ENCODE peak calls at places on chromosomes 4 and X, in six cellular contexts. One of them, this sample, is unnamed.

GRCh38 chrX:96081891-96082290 is 602.8 kb upstream of the DIAPH2 start:
- DNase-seq in tibial artery: no peak
- DNase-seq in right lobe of liver: no peak
- DNase-seq in activated T-cell treated with anti-CD3 and anti-CD28 coated beads, Interleukin-2, amount 50 U/mL, for 4 hours: no peak
- DNase-seq in germinal center: no peak
- DNase-seq in NCI-H748 treated with DMSO at 0.1 percent for 48 hours: no peak
- DNase-seq in this sample: no peak

GRCh38 chr4:10697071-10697470 is 12.5 kb upstream of the CLNK start:
- DNase-seq in NCI-H748 treated with DMSO at 0.1 percent for 48 hours: peak; percentile 79
- DNase-seq in tibial artery: no peak
- DNase-seq in germinal center: no peak
- DNase-seq in right lobe of liver: no peak
- DNase-seq in activated T-cell treated with anti-CD3 and anti-CD28 coated beads, Interleukin-2, amount 50 U/mL, for 4 hours: no peak
- DNase-seq in this sample: peak; percentile 69

GRCh38 chr4:154328030-154328429 is 163.6 kb downstream of the DCHS2 start:
- DNase-seq in right lobe of liver: no peak
- DNase-seq in tibial artery: no peak
- DNase-seq in activated T-cell treated with anti-CD3 and anti-CD28 coated beads, Interleukin-2, amount 50 U/mL, for 4 hours: no peak
- DNase-seq in NCI-H748 treated with DMSO at 0.1 percent for 48 hours: no peak
- DNase-seq in germinal center: no peak
- DNase-seq in this sample: no peak

GRCh38 chr4:47598896-47599295 is 113.8 kb downstream of the ATP10D start:
- DNase-seq in right lobe of liver: no peak
- DNase-seq in NCI-H748 treated with DMSO at 0.1 percent for 48 hours: no peak
- DNase-seq in activated T-cell treated with anti-CD3 and anti-CD28 coated beads, Interleukin-2, amount 50 U/mL, for 4 hours: no peak
- DNase-seq in tibial artery: no peak
- DNase-seq in germinal center: no peak
- DNase-seq in this sample: no peak

GRCh38 chrX:71183341-71183740 is 38.7 kb downstream of the NLGN3 start:
- DNase-seq in germinal center: no peak
- DNase-seq in tibial artery: no peak
- DNase-seq in activated T-cell treated with anti-CD3 and anti-CD28 coated beads, Interleukin-2, amount 50 U/mL, for 4 hours: no peak
- DNase-seq in NCI-H748 treated with DMSO at 0.1 percent for 48 hours: no peak
- DNase-seq in right lobe of liver: no peak
- DNase-seq in this sample: no peak

GRCh38 chrX:71941771-71942170 is 31.1 kb downstream of the NHSL2 start:
- DNase-seq in germinal center: no peak
- DNase-seq in activated T-cell treated with anti-CD3 and anti-CD28 coated beads, Interleukin-2, amount 50 U/mL, for 4 hours: no peak
- DNase-seq in tibial artery: no peak
- DNase-seq in NCI-H748 treated with DMSO at 0.1 percent for 48 hours: no peak
- DNase-seq in right lobe of liver: no peak
- DNase-seq in this sample: no peak

GRCh38 chrX:118455013-118455412 is 40.6 kb upstream of the DOCK11 start:
- DNase-seq in tibial artery: no peak
- DNase-seq in activated T-cell treated with anti-CD3 and anti-CD28 coated beads, Interleukin-2, amount 50 U/mL, for 4 hours: no peak
- DNase-seq in germinal center: no peak
- DNase-seq in NCI-H748 treated with DMSO at 0.1 percent for 48 hours: no peak
- DNase-seq in right lobe of liver: no peak
- DNase-seq in this sample: no peak

GRCh38 chrX:29926056-29926455 is 289.3 kb upstream of the MAGEB2 start:
- DNase-seq in NCI-H748 treated with DMSO at 0.1 percent for 48 hours: no peak
- DNase-seq in right lobe of liver: no peak
- DNase-seq in tibial artery: no peak
- DNase-seq in activated T-cell treated with anti-CD3 and anti-CD28 coated beads, Interleukin-2, amount 50 U/mL, for 4 hours: no peak
- DNase-seq in germinal center: no peak
- DNase-seq in this sample: no peak

GRCh38 chrX:79081895-79082512 is 62.5 kb upstream of the GPR174 start:
- DNase-seq in activated T-cell treated with anti-CD3 and anti-CD28 coated beads, Interleukin-2, amount 50 U/mL, for 4 hours: peak; percentile 12
- DNase-seq in NCI-H748 treated with DMSO at 0.1 percent for 48 hours: peak; percentile 39
- DNase-seq in germinal center: peak; percentile 12
- DNase-seq in right lobe of liver: no peak
- DNase-seq in tibial artery: no peak
- DNase-seq in this sample: peak; percentile 6

GRCh38 chrX:107674480-107675364 is 46.4 kb downstream of the PRPS1 start:
- DNase-seq in NCI-H748 treated with DMSO at 0.1 percent for 48 hours: no peak
- DNase-seq in right lobe of liver: no peak
- DNase-seq in tibial artery: peak; percentile 88
- DNase-seq in activated T-cell treated with anti-CD3 and anti-CD28 coated beads, Interleukin-2, amount 50 U/mL, for 4 hours: no peak
- DNase-seq in germinal center: peak; percentile 14
- DNase-seq in this sample: no peak

GRCh38 chr4:109750652-109751244 is 20.9 kb upstream of the PLA2G12A start:
- DNase-seq in right lobe of liver: no peak
- DNase-seq in germinal center: no peak
- DNase-seq in activated T-cell treated with anti-CD3 and anti-CD28 coated beads, Interleukin-2, amount 50 U/mL, for 4 hours: no peak
- DNase-seq in tibial artery: no peak
- DNase-seq in NCI-H748 treated with DMSO at 0.1 percent for 48 hours: no peak
- DNase-seq in this sample: no peak

GRCh38 chrX:50635162-50635561 is 164.5 kb upstream of the DGKK start:
- DNase-seq in tibial artery: no peak
- DNase-seq in right lobe of liver: no peak
- DNase-seq in NCI-H748 treated with DMSO at 0.1 percent for 48 hours: no peak
- DNase-seq in germinal center: no peak
- DNase-seq in activated T-cell treated with anti-CD3 and anti-CD28 coated beads, Interleukin-2, amount 50 U/mL, for 4 hours: no peak
- DNase-seq in this sample: no peak

GRCh38 chr4:101259876-101260275 is 87.5 kb downstream of the PPP3CA start:
- DNase-seq in tibial artery: no peak
- DNase-seq in germinal center: no peak
- DNase-seq in right lobe of liver: no peak
- DNase-seq in NCI-H748 treated with DMSO at 0.1 percent for 48 hours: no peak
- DNase-seq in activated T-cell treated with anti-CD3 and anti-CD28 coated beads, Interleukin-2, amount 50 U/mL, for 4 hours: no peak
- DNase-seq in this sample: no peak

GRCh38 chrX:115639481-115639880 is 78.5 kb downstream of the PLS3 start:
- DNase-seq in NCI-H748 treated with DMSO at 0.1 percent for 48 hours: no peak
- DNase-seq in activated T-cell treated with anti-CD3 and anti-CD28 coated beads, Interleukin-2, amount 50 U/mL, for 4 hours: no peak
- DNase-seq in right lobe of liver: no peak
- DNase-seq in germinal center: no peak
- DNase-seq in tibial artery: no peak
- DNase-seq in this sample: no peak

GRCh38 chrX:10329984-10330383 is 173.2 kb downstream of the CLCN4 start:
- DNase-seq in activated T-cell treated with anti-CD3 and anti-CD28 coated beads, Interleukin-2, amount 50 U/mL, for 4 hours: no peak
- DNase-seq in NCI-H748 treated with DMSO at 0.1 percent for 48 hours: no peak
- DNase-seq in tibial artery: no peak
- DNase-seq in right lobe of liver: no peak
- DNase-seq in germinal center: no peak
- DNase-seq in this sample: no peak

GRCh38 chr4:48958582-48958981 is 27.5 kb upstream of the CWH43 start:
- DNase-seq in activated T-cell treated with anti-CD3 and anti-CD28 coated beads, Interleukin-2, amount 50 U/mL, for 4 hours: no peak
- DNase-seq in NCI-H748 treated with DMSO at 0.1 percent for 48 hours: no peak
- DNase-seq in germinal center: no peak
- DNase-seq in tibial artery: no peak
- DNase-seq in right lobe of liver: no peak
- DNase-seq in this sample: no peak

GRCh38 chrX:40709395-40709794 is 25.9 kb downstream of the MED14 start:
- DNase-seq in right lobe of liver: no peak
- DNase-seq in tibial artery: no peak
- DNase-seq in germinal center: no peak
- DNase-seq in activated T-cell treated with anti-CD3 and anti-CD28 coated beads, Interleukin-2, amount 50 U/mL, for 4 hours: no peak
- DNase-seq in NCI-H748 treated with DMSO at 0.1 percent for 48 hours: no peak
- DNase-seq in this sample: no peak

GRCh38 chrX:70042399-70043371 is 7.1 kb downstream of the AWAT2 start:
- DNase-seq in activated T-cell treated with anti-CD3 and anti-CD28 coated beads, Interleukin-2, amount 50 U/mL, for 4 hours: no peak
- DNase-seq in NCI-H748 treated with DMSO at 0.1 percent for 48 hours: no peak
- DNase-seq in germinal center: no peak
- DNase-seq in right lobe of liver: no peak
- DNase-seq in tibial artery: no peak
- DNase-seq in this sample: no peak

GRCh38 chr4:53537606-53538005 is 53.7 kb downstream of the LNX1 start:
- DNase-seq in NCI-H748 treated with DMSO at 0.1 percent for 48 hours: no peak
- DNase-seq in activated T-cell treated with anti-CD3 and anti-CD28 coated beads, Interleukin-2, amount 50 U/mL, for 4 hours: no peak
- DNase-seq in right lobe of liver: no peak
- DNase-seq in tibial artery: no peak
- DNase-seq in germinal center: no peak
- DNase-seq in this sample: no peak

GRCh38 chrX:1385251-1385794 is 6.6 kb downstream of the SLC25A6 start:
- DNase-seq in NCI-H748 treated with DMSO at 0.1 percent for 48 hours: no peak
- DNase-seq in tibial artery: peak; percentile 61
- DNase-seq in activated T-cell treated with anti-CD3 and anti-CD28 coated beads, Interleukin-2, amount 50 U/mL, for 4 hours: no peak
- DNase-seq in germinal center: no peak
- DNase-seq in right lobe of liver: no peak
- DNase-seq in this sample: no peak

GRCh38 chr4:105014242-105015031 is 132.2 kb upstream of the TET2 start:
- DNase-seq in NCI-H748 treated with DMSO at 0.1 percent for 48 hours: no peak
- DNase-seq in germinal center: no peak
- DNase-seq in activated T-cell treated with anti-CD3 and anti-CD28 coated beads, Interleukin-2, amount 50 U/mL, for 4 hours: no peak
- DNase-seq in right lobe of liver: no peak
- DNase-seq in tibial artery: no peak
- DNase-seq in this sample: no peak

GRCh38 chrX:21662761-21663160 is 4.6 kb upstream of the KLHL34 start:
- DNase-seq in germinal center: no peak
- DNase-seq in activated T-cell treated with anti-CD3 and anti-CD28 coated beads, Interleukin-2, amount 50 U/mL, for 4 hours: no peak
- DNase-seq in tibial artery: no peak
- DNase-seq in right lobe of liver: no peak
- DNase-seq in NCI-H748 treated with DMSO at 0.1 percent for 48 hours: no peak
- DNase-seq in this sample: no peak

GRCh38 chr4:98485816-98486355 is 172.5 kb downstream of the TSPAN5 start:
- DNase-seq in tibial artery: no peak
- DNase-seq in activated T-cell treated with anti-CD3 and anti-CD28 coated beads, Interleukin-2, amount 50 U/mL, for 4 hours: no peak
- DNase-seq in right lobe of liver: no peak
- DNase-seq in NCI-H748 treated with DMSO at 0.1 percent for 48 hours: no peak
- DNase-seq in germinal center: no peak
- DNase-seq in this sample: no peak

GRCh38 chr4:162684371-162684700 is 482.4 kb downstream of the NAF1 start:
- DNase-seq in activated T-cell treated with anti-CD3 and anti-CD28 coated beads, Interleukin-2, amount 50 U/mL, for 4 hours: no peak
- DNase-seq in germinal center: no peak
- DNase-seq in right lobe of liver: no peak
- DNase-seq in tibial artery: no peak
- DNase-seq in NCI-H748 treated with DMSO at 0.1 percent for 48 hours: no peak
- DNase-seq in this sample: no peak

GRCh38 chr4:187606581-187606980 is 389.0 kb upstream of the ZFP42 start:
- DNase-seq in activated T-cell treated with anti-CD3 and anti-CD28 coated beads, Interleukin-2, amount 50 U/mL, for 4 hours: no peak
- DNase-seq in right lobe of liver: no peak
- DNase-seq in tibial artery: no peak
- DNase-seq in germinal center: peak; percentile 9
- DNase-seq in NCI-H748 treated with DMSO at 0.1 percent for 48 hours: peak; percentile 28
- DNase-seq in this sample: peak; percentile 46

GRCh38 chr4:110475881-110476818 is at the start of gene ENPEP:
- DNase-seq in germinal center: no peak
- DNase-seq in activated T-cell treated with anti-CD3 and anti-CD28 coated beads, Interleukin-2, amount 50 U/mL, for 4 hours: no peak
- DNase-seq in right lobe of liver: peak; percentile 79
- DNase-seq in NCI-H748 treated with DMSO at 0.1 percent for 48 hours: no peak
- DNase-seq in tibial artery: no peak
- DNase-seq in this sample: no peak

GRCh38 chrX:106935175-106935574 is 15.0 kb downstream of the CLDN2 start:
- DNase-seq in germinal center: no peak
- DNase-seq in NCI-H748 treated with DMSO at 0.1 percent for 48 hours: no peak
- DNase-seq in tibial artery: no peak
- DNase-seq in activated T-cell treated with anti-CD3 and anti-CD28 coated beads, Interleukin-2, amount 50 U/mL, for 4 hours: no peak
- DNase-seq in right lobe of liver: no peak
- DNase-seq in this sample: no peak

GRCh38 chr4:39062499-39062898 is 467 bp downstream of the KLHL5 start:
- DNase-seq in right lobe of liver: no peak
- DNase-seq in NCI-H748 treated with DMSO at 0.1 percent for 48 hours: no peak
- DNase-seq in germinal center: no peak
- DNase-seq in tibial artery: no peak
- DNase-seq in activated T-cell treated with anti-CD3 and anti-CD28 coated beads, Interleukin-2, amount 50 U/mL, for 4 hours: no peak
- DNase-seq in this sample: no peak

GRCh38 chr4:74291468-74291867 is 16.8 kb upstream of the EPGN start:
- DNase-seq in activated T-cell treated with anti-CD3 and anti-CD28 coated beads, Interleukin-2, amount 50 U/mL, for 4 hours: no peak
- DNase-seq in right lobe of liver: no peak
- DNase-seq in NCI-H748 treated with DMSO at 0.1 percent for 48 hours: no peak
- DNase-seq in germinal center: no peak
- DNase-seq in tibial artery: no peak
- DNase-seq in this sample: no peak

GRCh38 chrX:107574711-107575110 is 53.6 kb upstream of the PRPS1 start:
- DNase-seq in NCI-H748 treated with DMSO at 0.1 percent for 48 hours: no peak
- DNase-seq in right lobe of liver: no peak
- DNase-seq in activated T-cell treated with anti-CD3 and anti-CD28 coated beads, Interleukin-2, amount 50 U/mL, for 4 hours: no peak
- DNase-seq in tibial artery: no peak
- DNase-seq in germinal center: no peak
- DNase-seq in this sample: no peak

GRCh38 chr4:119841361-119841760 is 212.8 kb upstream of the PDE5A start:
- DNase-seq in tibial artery: no peak
- DNase-seq in germinal center: no peak
- DNase-seq in activated T-cell treated with anti-CD3 and anti-CD28 coated beads, Interleukin-2, amount 50 U/mL, for 4 hours: no peak
- DNase-seq in right lobe of liver: no peak
- DNase-seq in NCI-H748 treated with DMSO at 0.1 percent for 48 hours: no peak
- DNase-seq in this sample: no peak

GRCh38 chrX:15546745-15547144 is 46.1 kb downstream of the BMX start:
- DNase-seq in germinal center: no peak
- DNase-seq in NCI-H748 treated with DMSO at 0.1 percent for 48 hours: no peak
- DNase-seq in activated T-cell treated with anti-CD3 and anti-CD28 coated beads, Interleukin-2, amount 50 U/mL, for 4 hours: no peak
- DNase-seq in tibial artery: no peak
- DNase-seq in right lobe of liver: no peak
- DNase-seq in this sample: no peak

GRCh38 chrX:5051831-5052491 is 1176.7 kb downstream of the NLGN4X start:
- DNase-seq in right lobe of liver: peak; percentile 20
- DNase-seq in germinal center: no peak
- DNase-seq in tibial artery: peak; percentile 85
- DNase-seq in activated T-cell treated with anti-CD3 and anti-CD28 coated beads, Interleukin-2, amount 50 U/mL, for 4 hours: no peak
- DNase-seq in NCI-H748 treated with DMSO at 0.1 percent for 48 hours: no peak
- DNase-seq in this sample: no peak

GRCh38 chr4:55947912-55948725 is 626 bp upstream of the CEP135 start:
- DNase-seq in NCI-H748 treated with DMSO at 0.1 percent for 48 hours: peak; percentile 45
- DNase-seq in right lobe of liver: no peak
- DNase-seq in activated T-cell treated with anti-CD3 and anti-CD28 coated beads, Interleukin-2, amount 50 U/mL, for 4 hours: peak; percentile 27
- DNase-seq in germinal center: peak; percentile 53
- DNase-seq in tibial artery: no peak
- DNase-seq in this sample: no peak

GRCh38 chrX:19272452-19272851 is 71.3 kb upstream of the PDHA1 start:
- DNase-seq in activated T-cell treated with anti-CD3 and anti-CD28 coated beads, Interleukin-2, amount 50 U/mL, for 4 hours: no peak
- DNase-seq in germinal center: no peak
- DNase-seq in tibial artery: no peak
- DNase-seq in NCI-H748 treated with DMSO at 0.1 percent for 48 hours: no peak
- DNase-seq in right lobe of liver: no peak
- DNase-seq in this sample: no peak

GRCh38 chrX:2404816-2405215 is 96.0 kb downstream of the DHRSX start:
- DNase-seq in right lobe of liver: peak; percentile 35
- DNase-seq in tibial artery: no peak
- DNase-seq in activated T-cell treated with anti-CD3 and anti-CD28 coated beads, Interleukin-2, amount 50 U/mL, for 4 hours: no peak
- DNase-seq in NCI-H748 treated with DMSO at 0.1 percent for 48 hours: no peak
- DNase-seq in germinal center: no peak
- DNase-seq in this sample: no peak

GRCh38 chr4:4506961-4507360 is 34.9 kb downstream of the STX18 start:
- DNase-seq in NCI-H748 treated with DMSO at 0.1 percent for 48 hours: no peak
- DNase-seq in right lobe of liver: no peak
- DNase-seq in activated T-cell treated with anti-CD3 and anti-CD28 coated beads, Interleukin-2, amount 50 U/mL, for 4 hours: no peak
- DNase-seq in tibial artery: no peak
- DNase-seq in germinal center: no peak
- DNase-seq in this sample: no peak

GRCh38 chr4:3522326-3522640 is 9.9 kb downstream of the LRPAP1 start:
- DNase-seq in germinal center: no peak
- DNase-seq in right lobe of liver: no peak
- DNase-seq in tibial artery: peak; percentile 28
- DNase-seq in activated T-cell treated with anti-CD3 and anti-CD28 coated beads, Interleukin-2, amount 50 U/mL, for 4 hours: no peak
- DNase-seq in NCI-H748 treated with DMSO at 0.1 percent for 48 hours: no peak
- DNase-seq in this sample: no peak

GRCh38 chr4:139878050-139878449 is 212.4 kb downstream of the MGST2 start:
- DNase-seq in right lobe of liver: no peak
- DNase-seq in tibial artery: no peak
- DNase-seq in germinal center: no peak
- DNase-seq in activated T-cell treated with anti-CD3 and anti-CD28 coated beads, Interleukin-2, amount 50 U/mL, for 4 hours: no peak
- DNase-seq in NCI-H748 treated with DMSO at 0.1 percent for 48 hours: no peak
- DNase-seq in this sample: no peak